ENCODE peak calls at places on chromosome 21, in five cellular contexts. U, I, W, R and F are unnamed samples.

GRCh38 chr21:28769683-28770082 is 223.0 kb downstream of the LTN1 start:
- DNase-seq in U (no peak), I (no peak), W (no peak), R (no peak), F (no peak)

GRCh38 chr21:38804617-38805281 is 980 bp upstream of the ETS2 start:
- DNase-seq in U (peak), I (peak), W (peak), R (peak), F (peak)

GRCh38 chr21:45990741-45991605 is 9.4 kb downstream of the COL6A1 start:
- DNase-seq in U (peak), I (peak), W (peak), R (no peak), F (no peak)

GRCh38 chr21:45331521-45332257 is 44.0 kb upstream of the POFUT2 start:
- DNase-seq in U (no peak), I (no peak), W (peak), R (no peak), F (no peak)

GRCh38 chr21:31326478-31327247 is 17.4 kb downstream of the TIAM1 start:
- DNase-seq in U (no peak), I (no peak), W (no peak), R (no peak), F (no peak)

GRCh38 chr21:28393279-28393678 is 599.4 kb downstream of the LTN1 start:
- DNase-seq in U (no peak), I (no peak), W (no peak), R (peak), F (no peak)

GRCh38 chr21:17590443-17590842 is 22.3 kb downstream of the BTG3 start:
- DNase-seq in U (no peak), I (no peak), W (no peak), R (no peak), F (no peak)

GRCh38 chr21:45386728-45387371 is 18.1 kb upstream of the COL18A1 start:
- DNase-seq in U (peak), I (peak), W (no peak), R (peak), F (no peak)

GRCh38 chr21:29332461-29333354 is 34.0 kb downstream of the BACH1 start:
- DNase-seq in U (no peak), I (peak), W (no peak), R (no peak), F (no peak)

GRCh38 chr21:25952306-25952705 is 217.5 kb downstream of the GABPA start:
- DNase-seq in U (no peak), I (no peak), W (no peak), R (no peak), F (no peak)

GRCh38 chr21:45632165-45632896 is 11.2 kb upstream of the PCBP3 start:
- DNase-seq in U (no peak), I (no peak), W (no peak), R (no peak), F (no peak)

GRCh38 chr21:45405819-45406762 is 1.1 kb downstream of the COL18A1 start:
- DNase-seq in U (no peak), I (peak), W (peak), R (peak), F (no peak)

GRCh38 chr21:29481081-29481480 is 182.4 kb downstream of the BACH1 start:
- DNase-seq in U (no peak), I (no peak), W (no peak), R (no peak), F (no peak)

GRCh38 chr21:46392921-46393320 is 65.8 kb upstream of the DIP2A start:
- DNase-seq in U (no peak), I (no peak), W (no peak), R (peak), F (no peak)

GRCh38 chr21:30580132-30580531 is 10.1 kb downstream of the KRTAP22-2 start:
- DNase-seq in U (no peak), I (no peak), W (no peak), R (no peak), F (peak)

GRCh38 chr21:40472026-40472425 is 374.9 kb downstream of the DSCAM start:
- DNase-seq in U (no peak), I (no peak), W (no peak), R (no peak), F (no peak)

GRCh38 chr21:16605588-16605987 is 875.8 kb downstream of the USP25 start:
- DNase-seq in U (no peak), I (no peak), W (no peak), R (no peak), F (no peak)

GRCh38 chr21:14900058-14900457 is 164.7 kb downstream of the NRIP1 start:
- DNase-seq in U (no peak), I (no peak), W (no peak), R (no peak), F (no peak)

GRCh38 chr21:31780944-31781343 is 49.0 kb upstream of the SCAF4 start:
- DNase-seq in U (no peak), I (no peak), W (no peak), R (no peak), F (no peak)

GRCh38 chr21:26177741-26178452 is 7.3 kb upstream of the APP start:
- DNase-seq in U (no peak), I (no peak), W (no peak), R (no peak), F (no peak)

GRCh38 chr21:36113647-36114428 is 21.0 kb upstream of the CBR3 start:
- DNase-seq in U (peak), I (no peak), W (no peak), R (peak), F (peak)
- TF ChIP-seq POLR2A in U (peak), I (no peak), W (no peak), R (no peak), F (no peak)

DNA sequence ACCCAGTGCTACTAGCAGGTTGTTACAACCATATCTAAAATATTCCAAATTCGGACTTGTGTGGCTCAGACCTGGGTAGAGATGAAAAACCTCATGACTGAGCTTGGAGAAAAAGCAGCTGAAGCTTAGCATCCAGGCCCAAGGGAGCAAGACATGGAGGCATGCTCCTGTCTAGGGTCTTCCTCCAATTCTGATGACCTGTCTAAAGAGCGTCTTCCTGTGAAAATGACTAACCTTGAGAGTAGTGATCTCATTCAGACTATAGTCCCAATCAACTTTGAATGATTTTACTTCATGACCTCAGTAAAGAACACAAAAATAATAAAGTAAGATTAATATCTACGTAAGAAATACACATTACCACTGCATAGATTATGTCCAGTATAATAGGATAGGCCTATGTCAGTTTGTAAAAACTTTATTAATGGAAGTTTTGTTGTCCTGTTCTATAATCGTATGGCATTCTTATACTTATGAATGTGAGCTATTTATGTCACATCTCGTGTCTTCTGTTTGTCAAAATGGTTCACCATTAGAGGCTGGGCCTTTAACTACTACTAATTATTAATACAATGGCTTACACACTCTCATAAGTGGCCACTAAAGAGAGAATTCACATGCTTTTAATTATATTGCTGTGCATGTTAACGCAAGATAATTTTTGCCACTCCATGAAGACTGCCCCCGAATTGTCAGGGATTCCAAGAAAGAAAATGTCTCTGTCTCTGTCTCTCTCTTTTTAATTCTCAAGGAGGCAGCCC is 201.3 kb downstream of the NCAM2 start:
- DNase-seq in U (no peak), I (no peak), W (no peak), R (no peak), F (no peak)
- TF ChIP-seq POLR2A in U (no peak), I (no peak), W (no peak), R (no peak), F (no peak)

GRCh38 chr21:43789276-43790052 is at the start of gene RRP1:
- DNase-seq in U (peak), I (peak), W (peak), R (peak), F (peak)
- TF ChIP-seq POLR2A in U (peak), I (peak), W (peak), R (peak), F (peak)

GRCh38 chr21:33550772-33551660 is 8.2 kb downstream of the SON start:
- DNase-seq in U (no peak), I (no peak), W (peak), R (no peak), F (no peak)
- TF ChIP-seq POLR2A in U (no peak), I (no peak), W (no peak), R (no peak), F (no peak)

GRCh38 chr21:36155603-36156338 is 853 bp upstream of the DOP1B start:
- DNase-seq in U (no peak), I (peak), W (no peak), R (peak), F (peak)
- TF ChIP-seq POLR2A in U (peak), I (peak), W (peak), R (peak), F (peak)

DNA sequence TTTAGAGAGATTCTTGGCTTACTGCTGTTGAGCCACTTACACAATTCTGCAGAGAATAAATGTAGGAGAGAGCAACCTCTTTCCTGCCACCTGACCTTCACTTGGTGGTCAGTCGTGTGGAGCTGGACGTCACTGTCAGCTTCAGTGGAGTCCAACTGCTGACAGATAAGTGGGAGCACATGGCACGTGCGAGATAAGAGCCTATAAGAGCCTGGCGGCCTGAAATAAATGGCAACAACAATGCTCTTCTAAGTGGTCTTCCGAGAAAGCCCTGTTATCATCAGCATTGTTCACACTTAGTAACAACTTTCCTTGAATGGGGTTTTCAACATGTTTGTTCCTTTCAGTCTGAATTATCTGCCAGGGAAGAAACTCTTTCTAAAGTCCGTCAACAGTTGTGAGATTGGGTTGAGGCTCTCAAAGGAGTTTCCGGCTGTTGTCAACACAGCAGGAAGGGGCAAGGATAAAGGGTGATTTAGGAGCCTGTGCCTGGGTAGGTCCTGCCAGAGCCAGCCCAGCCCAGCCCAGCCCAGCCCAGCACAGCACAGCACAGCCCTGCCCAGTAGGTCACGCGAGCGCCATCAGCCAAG is 57.2 kb upstream of the RUNX1 start:
- DNase-seq in U (no peak), I (no peak), W (peak), R (no peak), F (no peak)
- TF ChIP-seq POLR2A in U (no peak), I (no peak), W (no peak), R (no peak), F (no peak)

DNA sequence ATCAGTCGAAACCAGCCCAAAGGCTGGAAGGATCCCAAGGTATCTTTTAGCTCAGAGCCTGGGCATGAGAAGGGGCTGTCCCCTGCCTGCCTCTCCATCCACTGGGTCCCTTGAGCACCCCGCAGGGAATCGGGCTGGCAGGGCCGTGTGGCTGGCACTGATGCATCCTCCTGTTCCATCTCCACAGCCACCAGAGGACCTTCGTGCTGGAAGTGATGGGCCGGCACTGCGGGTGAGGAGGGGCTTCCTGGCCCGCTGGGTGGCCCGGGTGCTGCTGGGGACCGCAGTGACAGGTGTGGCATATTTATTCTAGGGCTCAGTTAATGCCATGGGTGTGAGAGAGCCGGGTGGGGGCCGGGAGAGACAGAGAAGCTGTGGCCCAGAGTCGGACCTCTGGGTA is 13.6 kb downstream of the PFKL start:
- DNase-seq in U (no peak), I (no peak), W (peak), R (no peak), F (no peak)
- TF ChIP-seq POLR2A in U (no peak), I (no peak), W (no peak), R (no peak), F (no peak)